ENCODE peak calls at places on chromosomes 11 and 22, in nine cellular contexts. One of them, this sample, is unnamed.

GRCh38 chr11:69726019-69726418 is 22.2 kb upstream of the FGF19 start:
- DNase-seq in HFFc6: no peak
- DNase-seq in GM13976: no peak
- DNase-seq in GM20000: no peak
- DNase-seq in fibroblast of lung: no peak
- DNase-seq in GM12865: no peak
- DNase-seq in stomach: no peak
- DNase-seq in BJ: no peak
- DNase-seq in choroid plexus epithelial cell: no peak
- DNase-seq in this sample: no peak

GRCh38 chr11:117979481-117980211 is 6.5 kb upstream of the IL10RA start:
- DNase-seq in HFFc6: no peak
- DNase-seq in GM13976: no peak
- DNase-seq in GM20000: peak
- DNase-seq in fibroblast of lung: no peak
- DNase-seq in GM12865: peak
- DNase-seq in stomach: no peak
- DNase-seq in BJ: no peak
- DNase-seq in choroid plexus epithelial cell: no peak
- DNase-seq in this sample: no peak

GRCh38 chr11:122167100-122167499 is 51.1 kb upstream of the BLID start:
- DNase-seq in HFFc6: peak
- DNase-seq in GM13976: no peak
- DNase-seq in GM20000: no peak
- DNase-seq in fibroblast of lung: peak
- DNase-seq in GM12865: no peak
- DNase-seq in stomach: no peak
- DNase-seq in BJ: peak
- DNase-seq in choroid plexus epithelial cell: peak
- DNase-seq in this sample: no peak

GRCh38 chr11:68009391-68010000 is 631 bp upstream of the ALDH3B1 start:
- DNase-seq in HFFc6: peak
- DNase-seq in GM13976: no peak
- DNase-seq in GM20000: peak
- DNase-seq in fibroblast of lung: peak
- DNase-seq in GM12865: peak
- DNase-seq in stomach: no peak
- DNase-seq in BJ: no peak
- DNase-seq in choroid plexus epithelial cell: peak
- DNase-seq in this sample: no peak

GRCh38 chr11:61023086-61024035 is 51.9 kb downstream of the CD6 start:
- DNase-seq in HFFc6: no peak
- DNase-seq in GM13976: no peak
- DNase-seq in GM20000: no peak
- DNase-seq in fibroblast of lung: no peak
- DNase-seq in GM12865: peak
- DNase-seq in stomach: peak
- DNase-seq in BJ: no peak
- DNase-seq in choroid plexus epithelial cell: no peak
- DNase-seq in this sample: no peak

GRCh38 chr11:10872097-10872496 is 14.2 kb upstream of the ZBED5 start:
- DNase-seq in HFFc6: no peak
- DNase-seq in GM13976: no peak
- DNase-seq in GM20000: no peak
- DNase-seq in fibroblast of lung: no peak
- DNase-seq in GM12865: no peak
- DNase-seq in stomach: no peak
- DNase-seq in BJ: no peak
- DNase-seq in choroid plexus epithelial cell: no peak
- DNase-seq in this sample: no peak

GRCh38 chr22:41793871-41794270 is 6.6 kb upstream of the CCDC134 start:
- DNase-seq in HFFc6: no peak
- DNase-seq in GM13976: no peak
- DNase-seq in GM20000: no peak
- DNase-seq in fibroblast of lung: no peak
- DNase-seq in GM12865: no peak
- DNase-seq in stomach: no peak
- DNase-seq in BJ: no peak
- DNase-seq in choroid plexus epithelial cell: no peak
- DNase-seq in this sample: no peak

GRCh38 chr11:60307507-60308195 is 19.4 kb upstream of the MS4A6E start:
- DNase-seq in HFFc6: no peak
- DNase-seq in GM13976: no peak
- DNase-seq in GM20000: no peak
- DNase-seq in fibroblast of lung: no peak
- DNase-seq in GM12865: peak
- DNase-seq in stomach: no peak
- DNase-seq in BJ: no peak
- DNase-seq in choroid plexus epithelial cell: no peak
- DNase-seq in this sample: no peak

GRCh38 chr11:3049430-3050243 is 7.6 kb downstream of the CARS1 start:
- DNase-seq in HFFc6: peak
- DNase-seq in GM13976: peak
- DNase-seq in GM20000: peak
- DNase-seq in fibroblast of lung: peak
- DNase-seq in GM12865: peak
- DNase-seq in stomach: peak
- DNase-seq in BJ: peak
- DNase-seq in choroid plexus epithelial cell: peak
- DNase-seq in this sample: peak

GRCh38 chr11:67354314-67355022 is 1.1 kb upstream of the POLD4 start:
- DNase-seq in HFFc6: peak
- DNase-seq in GM13976: peak
- DNase-seq in GM20000: peak
- DNase-seq in fibroblast of lung: peak
- DNase-seq in GM12865: no peak
- DNase-seq in stomach: peak
- DNase-seq in BJ: peak
- DNase-seq in choroid plexus epithelial cell: peak
- DNase-seq in this sample: peak

GRCh38 chr11:117290809-117291396 is at the start of gene BACE1-AS:
- DNase-seq in HFFc6: no peak
- DNase-seq in GM13976: no peak
- DNase-seq in GM20000: no peak
- DNase-seq in fibroblast of lung: no peak
- DNase-seq in GM12865: no peak
- DNase-seq in stomach: no peak
- DNase-seq in BJ: no peak
- DNase-seq in choroid plexus epithelial cell: no peak
- DNase-seq in this sample: no peak

GRCh38 chr11:107598225-107599139 is 7.5 kb downstream of the ELMOD1 start:
- DNase-seq in HFFc6: peak
- DNase-seq in GM13976: no peak
- DNase-seq in GM20000: peak
- DNase-seq in fibroblast of lung: no peak
- DNase-seq in GM12865: peak
- DNase-seq in stomach: no peak
- DNase-seq in BJ: no peak
- DNase-seq in choroid plexus epithelial cell: peak
- DNase-seq in this sample: peak

GRCh38 chr11:113664981-113665710 is 41.0 kb downstream of the TMPRSS5 start:
- DNase-seq in HFFc6: no peak
- DNase-seq in GM13976: no peak
- DNase-seq in GM20000: no peak
- DNase-seq in fibroblast of lung: peak
- DNase-seq in GM12865: no peak
- DNase-seq in stomach: peak
- DNase-seq in BJ: no peak
- DNase-seq in choroid plexus epithelial cell: no peak
- DNase-seq in this sample: no peak

GRCh38 chr11:1072116-1072820 is 2.4 kb upstream of the MUC2 start:
- DNase-seq in HFFc6: peak
- DNase-seq in GM13976: no peak
- DNase-seq in GM20000: no peak
- DNase-seq in fibroblast of lung: peak
- DNase-seq in GM12865: no peak
- DNase-seq in stomach: no peak
- DNase-seq in BJ: no peak
- DNase-seq in choroid plexus epithelial cell: peak
- DNase-seq in this sample: no peak

GRCh38 chr11:5933116-5933515 is 8.9 kb upstream of the OR56A3 start:
- DNase-seq in HFFc6: no peak
- DNase-seq in GM13976: no peak
- DNase-seq in GM20000: no peak
- DNase-seq in fibroblast of lung: no peak
- DNase-seq in GM12865: no peak
- DNase-seq in stomach: no peak
- DNase-seq in BJ: no peak
- DNase-seq in choroid plexus epithelial cell: no peak
- DNase-seq in this sample: no peak

GRCh38 chr11:117830674-117831351 is 6.3 kb upstream of the FXYD2 start:
- DNase-seq in HFFc6: no peak
- DNase-seq in GM13976: peak
- DNase-seq in GM20000: no peak
- DNase-seq in fibroblast of lung: no peak
- DNase-seq in GM12865: peak
- DNase-seq in stomach: peak
- DNase-seq in BJ: no peak
- DNase-seq in choroid plexus epithelial cell: no peak
- DNase-seq in this sample: peak

GRCh38 chr11:93850585-93851018 is at the start of gene VSTM5:
- DNase-seq in HFFc6: no peak
- DNase-seq in GM13976: no peak
- DNase-seq in GM20000: no peak
- DNase-seq in fibroblast of lung: no peak
- DNase-seq in GM12865: no peak
- DNase-seq in stomach: no peak
- DNase-seq in BJ: no peak
- DNase-seq in choroid plexus epithelial cell: no peak
- DNase-seq in this sample: no peak

GRCh38 chr11:110128161-110128560 is 35.0 kb downstream of the ZC3H12C start:
- DNase-seq in HFFc6: no peak
- DNase-seq in GM13976: no peak
- DNase-seq in GM20000: no peak
- DNase-seq in fibroblast of lung: peak
- DNase-seq in GM12865: no peak
- DNase-seq in stomach: no peak
- DNase-seq in BJ: peak
- DNase-seq in choroid plexus epithelial cell: peak
- DNase-seq in this sample: no peak

DNA sequence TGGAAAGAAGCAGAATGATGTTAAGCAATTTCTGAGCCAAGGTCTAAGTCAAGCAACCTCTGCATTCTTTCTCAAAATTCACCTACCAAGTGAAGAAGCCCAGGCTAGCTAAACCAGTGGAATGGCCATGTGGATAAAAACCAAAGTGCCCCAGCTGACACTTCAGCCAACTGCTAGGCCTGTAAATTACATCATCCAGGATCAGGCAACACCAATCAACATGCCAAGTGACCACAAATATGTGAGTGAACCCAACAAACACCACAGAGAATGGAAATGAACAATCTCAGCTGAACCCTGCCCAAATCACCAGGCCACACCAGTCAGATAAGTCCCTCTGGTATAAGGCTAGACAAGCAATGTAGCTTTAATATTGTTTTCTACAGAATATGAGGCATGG is 25.1 kb upstream of the FJX1 start:
- DNase-seq in HFFc6: peak
- DNase-seq in GM13976: no peak
- DNase-seq in GM20000: no peak
- DNase-seq in fibroblast of lung: peak
- DNase-seq in GM12865: peak
- DNase-seq in stomach: no peak
- DNase-seq in BJ: peak
- DNase-seq in choroid plexus epithelial cell: peak
- DNase-seq in this sample: no peak
- TF ChIP-seq CTCF in HFFc6: no peak
- TF ChIP-seq CTCF in GM13976: no peak
- TF ChIP-seq CTCF in GM20000: no peak
- TF ChIP-seq CTCF in fibroblast of lung: no peak
- TF ChIP-seq CTCF in GM12865: no peak
- TF ChIP-seq CTCF in stomach: no peak
- TF ChIP-seq CTCF in BJ: no peak
- TF ChIP-seq CTCF in choroid plexus epithelial cell: no peak
- TF ChIP-seq CTCF in this sample: no peak

GRCh38 chr11:129375731-129376657 is at the start of gene BARX2:
- DNase-seq in HFFc6: peak
- DNase-seq in GM13976: peak
- DNase-seq in GM20000: peak
- DNase-seq in fibroblast of lung: peak
- DNase-seq in GM12865: no peak
- DNase-seq in stomach: peak
- DNase-seq in BJ: no peak
- DNase-seq in choroid plexus epithelial cell: peak
- DNase-seq in this sample: peak
- TF ChIP-seq CTCF in HFFc6: peak
- TF ChIP-seq CTCF in GM13976: peak
- TF ChIP-seq CTCF in GM20000: no peak
- TF ChIP-seq CTCF in fibroblast of lung: peak
- TF ChIP-seq CTCF in GM12865: no peak
- TF ChIP-seq CTCF in stomach: peak
- TF ChIP-seq CTCF in BJ: peak
- TF ChIP-seq CTCF in choroid plexus epithelial cell: peak
- TF ChIP-seq CTCF in this sample: peak

GRCh38 chr22:43884600-43885318 is 7.1 kb downstream of the PNPLA5 start:
- DNase-seq in HFFc6: no peak
- DNase-seq in GM13976: peak
- DNase-seq in GM20000: peak
- DNase-seq in fibroblast of lung: peak
- DNase-seq in GM12865: peak
- DNase-seq in stomach: peak
- DNase-seq in BJ: no peak
- DNase-seq in choroid plexus epithelial cell: peak
- DNase-seq in this sample: peak

GRCh38 chr22:43885786-43886185 is 6.0 kb downstream of the PNPLA5 start:
- DNase-seq in HFFc6: no peak
- DNase-seq in GM13976: no peak
- DNase-seq in GM20000: no peak
- DNase-seq in fibroblast of lung: no peak
- DNase-seq in GM12865: no peak
- DNase-seq in stomach: no peak
- DNase-seq in BJ: no peak
- DNase-seq in choroid plexus epithelial cell: no peak
- DNase-seq in this sample: no peak

GRCh38 chr22:43886231-43886630 is 5.6 kb downstream of the PNPLA5 start:
- DNase-seq in HFFc6: no peak
- DNase-seq in GM13976: no peak
- DNase-seq in GM20000: no peak
- DNase-seq in fibroblast of lung: no peak
- DNase-seq in GM12865: no peak
- DNase-seq in stomach: no peak
- DNase-seq in BJ: no peak
- DNase-seq in choroid plexus epithelial cell: no peak
- DNase-seq in this sample: no peak

GRCh38 chr22:43883719-43884415 is 7.9 kb downstream of the PNPLA5 start:
- DNase-seq in HFFc6: no peak
- DNase-seq in GM13976: no peak
- DNase-seq in GM20000: no peak
- DNase-seq in fibroblast of lung: no peak
- DNase-seq in GM12865: no peak
- DNase-seq in stomach: no peak
- DNase-seq in BJ: no peak
- DNase-seq in choroid plexus epithelial cell: no peak
- DNase-seq in this sample: no peak

GRCh38 chr22:43885319-43885671 is 6.5 kb downstream of the PNPLA5 start:
- DNase-seq in HFFc6: no peak
- DNase-seq in GM13976: no peak
- DNase-seq in GM20000: no peak
- DNase-seq in fibroblast of lung: no peak
- DNase-seq in GM12865: no peak
- DNase-seq in stomach: no peak
- DNase-seq in BJ: no peak
- DNase-seq in choroid plexus epithelial cell: no peak
- DNase-seq in this sample: no peak
- TF ChIP-seq CTCF in HFFc6: peak
- TF ChIP-seq CTCF in GM13976: no peak
- TF ChIP-seq CTCF in GM20000: no peak
- TF ChIP-seq CTCF in fibroblast of lung: no peak
- TF ChIP-seq CTCF in GM12865: no peak
- TF ChIP-seq CTCF in stomach: no peak
- TF ChIP-seq CTCF in BJ: no peak
- TF ChIP-seq CTCF in choroid plexus epithelial cell: no peak
- TF ChIP-seq CTCF in this sample: no peak

GRCh38 chr22:22576244-22576988 is 17.4 kb upstream of the PRAME start:
- DNase-seq in HFFc6: peak
- DNase-seq in GM13976: peak
- DNase-seq in GM20000: peak
- DNase-seq in fibroblast of lung: peak
- DNase-seq in GM12865: peak
- DNase-seq in stomach: peak
- DNase-seq in BJ: no peak
- DNase-seq in choroid plexus epithelial cell: peak
- DNase-seq in this sample: peak
- TF ChIP-seq CTCF in HFFc6: peak
- TF ChIP-seq CTCF in GM13976: peak
- TF ChIP-seq CTCF in GM20000: peak
- TF ChIP-seq CTCF in fibroblast of lung: peak
- TF ChIP-seq CTCF in GM12865: peak
- TF ChIP-seq CTCF in stomach: peak
- TF ChIP-seq CTCF in BJ: peak
- TF ChIP-seq CTCF in choroid plexus epithelial cell: peak
- TF ChIP-seq CTCF in this sample: peak

This sample was measured in GM10248.